ENCODE peak calls at places on chromosomes 12 and 14, in five cellular contexts. Q, D, G, H and Z are unnamed samples.

GRCh38 chr12:790253-790563 is 37.8 kb downstream of the WNK1 start:
- DNase-seq in Q (no peak), G (no peak), H (no peak), D (no peak), Z (no peak)

GRCh38 chr12:105480162-105480561 is 149.7 kb downstream of the C12orf75 start:
- DNase-seq in G (no peak), D (no peak), H (no peak), Q (no peak), Z (no peak)

GRCh38 chr14:106790189-106791036 is 1264.0 kb downstream of the TMEM121 start:
- DNase-seq in D (no peak), H (no peak), Q (peak; percentile 41), G (peak; percentile 77), Z (peak; percentile 69)

GRCh38 chr12:14576896-14577295 is 9.2 kb upstream of the PLBD1 start:
- DNase-seq in Q (no peak), H (no peak), D (no peak), G (no peak), Z (no peak)

GRCh38 chr12:57816001-57816854 is 2.3 kb downstream of the AVIL start:
- DNase-seq in D (no peak), Q (no peak), G (no peak), H (no peak), Z (no peak)

GRCh38 chr12:69513297-69513696 is 43.1 kb downstream of the FRS2 start:
- DNase-seq in G (no peak), Q (no peak), D (no peak), H (no peak), Z (no peak)

GRCh38 chr12:91226951-91227350 is 44.3 kb upstream of the DCN start:
- DNase-seq in G (no peak), D (no peak), Q (no peak), H (no peak), Z (no peak)

GRCh38 chr14:64807588-64807987 is 72.1 kb downstream of the SPTB start:
- DNase-seq in D (no peak), H (no peak), Q (peak; percentile 56), G (no peak), Z (no peak)

GRCh38 chr14:58731465-58732330 is 93.9 kb downstream of the DACT1 start:
- DNase-seq in D (peak; percentile 97), Q (no peak), G (no peak), H (peak; percentile 66), Z (peak; percentile 93)

GRCh38 chr14:76887196-76887595 is 61.0 kb downstream of the LRRC74A start:
- DNase-seq in G (no peak), D (peak; percentile 43), H (no peak), Q (no peak), Z (no peak)

GRCh38 chr12:3207858-3208257 is 130.7 kb downstream of the TSPAN9 start:
- DNase-seq in D (no peak), G (no peak), H (no peak), Q (no peak), Z (peak; percentile 31)

GRCh38 chr14:104209985-104210520 is 71.7 kb downstream of the KIF26A start:
- DNase-seq in G (no peak), H (no peak), Q (no peak), D (no peak), Z (no peak)

GRCh38 chr12:130043685-130044421 is 118.4 kb upstream of the FZD10 start:
- DNase-seq in G (no peak), Q (no peak), D (no peak), H (no peak), Z (no peak)

GRCh38 chr14:54444003-54444402 is 2.8 kb upstream of the CNIH1 start:
- DNase-seq in Q (no peak), G (no peak), D (no peak), H (no peak), Z (no peak)

GRCh38 chr12:96064966-96065365 is 29.6 kb upstream of the LTA4H start:
- DNase-seq in Q (no peak), G (no peak), D (no peak), H (no peak), Z (no peak)